ENCODE peak calls at places on chromosome 6, in seven cellular contexts. K, Z, F, C, N, R and E are unnamed samples.

GRCh38 chr6:130603391-130603790 is 223.8 kb upstream of the SMLR1 start:
- DNase-seq in K (no peak), C (no peak), R (no peak), F (no peak), N (no peak), Z (no peak), E (no peak)

GRCh38 chr6:157087974-157088373 is 235.3 kb downstream of the TMEM242 start:
- DNase-seq in R (no peak), C (no peak), K (no peak), N (no peak), Z (no peak), F (no peak), E (no peak)

GRCh38 chr6:49336514-49337131 is 126.4 kb downstream of the MMUT start:
- DNase-seq in Z (peak), R (no peak), C (peak), K (peak), F (no peak), N (no peak), E (no peak)

GRCh38 chr6:15769471-15770088 is 106.8 kb upstream of the DTNBP1 start:
- DNase-seq in K (peak), R (no peak), F (no peak), N (no peak), Z (no peak), C (no peak), E (no peak)

GRCh38 chr6:132188865-132189264 is 212.4 kb downstream of the MOXD1 start:
- DNase-seq in F (no peak), N (no peak), Z (peak), R (no peak), K (peak), C (peak), E (no peak)

GRCh38 chr6:33174784-33175183 is 17.5 kb downstream of the COL11A2 start:
- DNase-seq in C (no peak), R (no peak), K (no peak), N (no peak), Z (no peak), F (no peak), E (no peak)

GRCh38 chr6:42131531-42131930 is 10.9 kb downstream of the C6orf132 start:
- DNase-seq in K (peak), C (peak), Z (peak), F (no peak), R (no peak), N (no peak), E (no peak)

GRCh38 chr6:145310116-145310515 is 425.2 kb downstream of the EPM2A start:
- DNase-seq in F (no peak), N (no peak), C (peak), R (no peak), K (peak), Z (peak), E (no peak)

GRCh38 chr6:41371992-41372525 is 36.7 kb downstream of the NCR2 start:
- DNase-seq in Z (peak), R (no peak), K (peak), N (no peak), C (no peak), F (peak), E (no peak)

GRCh38 chr6:144336900-144337299 is 51.8 kb downstream of the UTRN start:
- DNase-seq in F (no peak), R (no peak), K (no peak), Z (no peak), C (no peak), N (no peak), E (no peak)

GRCh38 chr6:53464942-53465460 is 79.9 kb downstream of the GCLC start:
- DNase-seq in R (no peak), F (peak), C (peak), Z (peak), K (peak), N (peak), E (no peak)

GRCh38 chr6:127539292-127539691 is 20.2 kb upstream of the MTCL3 start:
- DNase-seq in K (peak), C (peak), R (no peak), N (no peak), F (no peak), Z (peak), E (no peak)

GRCh38 chr6:150238294-150238693 is 95.5 kb downstream of the PPP1R14C start:
- DNase-seq in K (no peak), F (no peak), Z (peak), N (no peak), C (peak), R (no peak), E (no peak)

GRCh38 chr6:89355511-89356185 is 3.1 kb upstream of the UBE2J1 start:
- DNase-seq in F (no peak), R (no peak), C (no peak), N (no peak), Z (no peak), K (no peak), E (no peak)
- H3K27ac ChIP-seq in F (no peak), R (no peak), C (no peak), N (no peak), Z (no peak), K (no peak), E (no peak)

DNA sequence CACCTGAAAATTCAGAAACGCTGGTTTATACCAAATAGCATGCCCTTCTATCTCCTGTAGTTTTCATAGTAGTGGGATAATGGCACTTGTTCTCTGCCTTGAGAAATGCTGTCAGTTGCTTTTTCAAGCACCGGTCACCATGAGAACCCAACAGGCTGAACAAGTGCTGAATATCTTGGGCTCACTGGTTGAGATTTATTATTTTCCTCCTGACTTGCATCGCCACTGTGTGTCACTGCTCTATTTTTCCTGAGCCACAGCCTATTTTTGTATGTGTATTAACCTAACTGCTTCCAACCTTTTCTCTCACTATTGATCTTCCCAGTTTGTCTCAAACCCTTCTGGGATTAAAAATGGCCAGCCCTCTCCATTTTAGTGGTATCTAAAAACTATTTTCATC is 71.9 kb downstream of the OPN5 start:
- DNase-seq in R (no peak), N (no peak), C (no peak), K (no peak), Z (no peak), F (no peak), E (no peak)
- TF ChIP-seq CTCF in R (no peak), N (no peak), C (no peak), K (no peak), Z (no peak), F (no peak), E (no peak)

DNA sequence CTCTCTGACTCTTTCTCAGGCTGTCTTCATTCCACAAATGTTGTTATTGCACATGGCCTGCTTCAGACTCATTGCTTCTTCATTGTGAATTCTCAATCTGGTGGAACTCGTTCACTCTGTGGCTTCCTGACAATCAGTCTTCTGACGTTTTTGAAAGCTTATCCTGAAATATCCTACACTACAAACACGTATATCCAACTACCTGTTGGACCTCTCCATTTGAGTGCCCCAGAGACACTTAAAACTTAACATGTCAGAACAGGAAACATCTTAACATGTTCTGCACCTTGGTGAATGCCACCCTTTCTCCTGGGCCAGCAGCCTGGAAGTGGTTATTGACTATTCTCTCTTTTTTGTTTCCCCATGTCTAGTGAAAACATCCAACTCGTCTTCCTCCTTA is 50.8 kb downstream of the AIG1 start:
- DNase-seq in Z (no peak), R (no peak), K (no peak), N (no peak), F (no peak), C (no peak), E (no peak)
- H3K4me3 ChIP-seq in Z (no peak), R (no peak), K (no peak), N (no peak), F (no peak), C (no peak), E (no peak)

DNA sequence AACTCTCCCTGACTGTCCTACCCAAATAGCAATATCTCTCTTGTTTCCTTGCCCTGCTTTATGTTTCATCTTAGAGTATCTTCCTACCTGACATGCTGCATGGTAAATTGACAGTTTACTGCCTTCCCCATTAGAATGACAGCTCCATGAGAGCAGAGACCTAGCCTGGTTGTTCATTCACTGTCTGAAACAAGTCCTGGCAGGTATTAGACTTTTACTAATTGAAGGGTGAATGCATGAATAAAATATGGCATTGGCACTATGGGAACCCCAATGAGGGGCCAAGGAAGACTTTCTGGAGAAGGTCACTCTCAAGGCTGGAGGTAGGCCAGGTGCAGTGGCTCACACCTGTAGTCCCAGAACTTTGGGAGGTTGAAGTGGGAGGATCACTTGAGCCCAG is 3.8 kb upstream of the CITED2 start:
- DNase-seq in R (no peak), K (no peak), F (no peak), Z (no peak), N (no peak), C (no peak), E (no peak)
- H3K27ac ChIP-seq in R (no peak), K (no peak), F (no peak), Z (no peak), N (no peak), C (no peak), E (no peak)

GRCh38 chr6:75368151-75368779 is 83.7 kb upstream of the TMEM30A start:
- DNase-seq in N (no peak), F (no peak), Z (peak), R (no peak), K (no peak), C (peak), E (no peak)
- TF ChIP-seq CTCF in N (no peak), F (no peak), Z (peak), R (no peak), K (peak), C (peak), E (no peak)

GRCh38 chr6:112639436-112639835 is 292.3 kb downstream of the RFPL4B start:
- DNase-seq in C (peak), F (no peak), R (no peak), Z (no peak), N (no peak), K (peak), E (no peak)
- H3K4me3 ChIP-seq in C (no peak), F (no peak), R (no peak), Z (no peak), N (no peak), K (no peak), E (no peak)

GRCh38 chr6:30169658-30170614 is 6.6 kb downstream of the TRIM15 start:
- DNase-seq in N (no peak), R (no peak), K (peak), Z (peak), F (no peak), C (peak), E (no peak)
- H3K27ac ChIP-seq in N (no peak), R (no peak), K (no peak), Z (no peak), F (no peak), C (no peak), E (no peak)